ENCODE peak calls at places on chromosomes 11 and 22, in eight cellular contexts. One of them, this sample, is unnamed.
A peak's percentile ranks its signal among the peaks of the same experiment; 100 is the strongest.

GRCh38 chr11:206516-207212 is 535 bp downstream of the BET1L start:
- DNase-seq in tibial artery: no peak
- DNase-seq in PC-3: no peak
- DNase-seq in ELR: peak; percentile 38
- DNase-seq in RCC 7860: no peak
- DNase-seq in frontal cortex: no peak
- DNase-seq in WERI-Rb-1: no peak
- DNase-seq in EL: peak; percentile 20
- DNase-seq in this sample: no peak

GRCh38 chr11:26753738-26754504 is 32.1 kb upstream of the SLC5A12 start:
- DNase-seq in tibial artery: peak; percentile 55
- DNase-seq in PC-3: peak; percentile 53
- DNase-seq in ELR: peak; percentile 62
- DNase-seq in RCC 7860: no peak
- DNase-seq in frontal cortex: no peak
- DNase-seq in WERI-Rb-1: peak; percentile 24
- DNase-seq in EL: peak; percentile 67
- DNase-seq in this sample: peak; percentile 77

GRCh38 chr11:128018692-128019091 is 568.7 kb downstream of the ETS1 start:
- DNase-seq in tibial artery: no peak
- DNase-seq in PC-3: no peak
- DNase-seq in ELR: peak; percentile 67
- DNase-seq in RCC 7860: no peak
- DNase-seq in frontal cortex: no peak
- DNase-seq in WERI-Rb-1: no peak
- DNase-seq in EL: peak; percentile 39
- DNase-seq in this sample: no peak

GRCh38 chr22:16963189-16963945 is 44.7 kb downstream of the GAB4 start:
- DNase-seq in tibial artery: no peak
- DNase-seq in PC-3: no peak
- DNase-seq in ELR: no peak
- DNase-seq in RCC 7860: no peak
- DNase-seq in frontal cortex: no peak
- DNase-seq in WERI-Rb-1: no peak
- DNase-seq in EL: no peak
- DNase-seq in this sample: no peak

GRCh38 chr11:119155733-119156492 is 7.1 kb downstream of the ABCG4 start:
- DNase-seq in tibial artery: no peak
- DNase-seq in PC-3: peak; percentile 36
- DNase-seq in ELR: peak; percentile 73
- DNase-seq in RCC 7860: no peak
- DNase-seq in frontal cortex: no peak
- DNase-seq in WERI-Rb-1: peak; percentile 66
- DNase-seq in EL: peak; percentile 44
- DNase-seq in this sample: no peak

GRCh38 chr11:117144477-117145392 is 648 bp downstream of the PAFAH1B2 start:
- DNase-seq in tibial artery: peak; percentile 66
- DNase-seq in PC-3: peak; percentile 79
- DNase-seq in ELR: peak; percentile 86
- DNase-seq in RCC 7860: peak; percentile 52
- DNase-seq in frontal cortex: peak; percentile 88
- DNase-seq in WERI-Rb-1: peak; percentile 27
- DNase-seq in EL: peak; percentile 74
- DNase-seq in this sample: peak; percentile 81

GRCh38 chr11:134517621-134518293 is 105.7 kb upstream of the B3GAT1 start:
- DNase-seq in tibial artery: no peak
- DNase-seq in PC-3: no peak
- DNase-seq in ELR: no peak
- DNase-seq in RCC 7860: no peak
- DNase-seq in frontal cortex: no peak
- DNase-seq in WERI-Rb-1: no peak
- DNase-seq in EL: no peak
- DNase-seq in this sample: no peak

GRCh38 chr11:46560300-46561025 is 33.4 kb downstream of the AMBRA1 start:
- DNase-seq in tibial artery: no peak
- DNase-seq in PC-3: no peak
- DNase-seq in ELR: peak; percentile 43
- DNase-seq in RCC 7860: no peak
- DNase-seq in frontal cortex: no peak
- DNase-seq in WERI-Rb-1: no peak
- DNase-seq in EL: peak; percentile 45
- DNase-seq in this sample: peak; percentile 32

GRCh38 chr11:114061053-114062049 is 1.8 kb downstream of the ZBTB16 start:
- DNase-seq in tibial artery: no peak
- DNase-seq in PC-3: no peak
- DNase-seq in ELR: no peak
- DNase-seq in RCC 7860: no peak
- DNase-seq in frontal cortex: peak; percentile 53
- DNase-seq in WERI-Rb-1: no peak
- DNase-seq in EL: peak; percentile 8
- DNase-seq in this sample: peak; percentile 24

GRCh38 chr22:20551805-20552449 is 44.5 kb downstream of the MED15 start:
- DNase-seq in tibial artery: peak; percentile 59
- DNase-seq in PC-3: no peak
- DNase-seq in ELR: no peak
- DNase-seq in RCC 7860: no peak
- DNase-seq in frontal cortex: no peak
- DNase-seq in WERI-Rb-1: no peak
- DNase-seq in EL: no peak
- DNase-seq in this sample: no peak

GRCh38 chr11:46279393-46280099 is 2.1 kb downstream of the CREB3L1 start:
- DNase-seq in tibial artery: no peak
- DNase-seq in PC-3: peak; percentile 44
- DNase-seq in ELR: peak; percentile 75
- DNase-seq in RCC 7860: no peak
- DNase-seq in frontal cortex: peak; percentile 57
- DNase-seq in WERI-Rb-1: no peak
- DNase-seq in EL: peak; percentile 79
- DNase-seq in this sample: peak; percentile 79

GRCh38 chr11:93606314-93606713 is 55.2 kb upstream of the CEP295 start:
- DNase-seq in tibial artery: no peak
- DNase-seq in PC-3: no peak
- DNase-seq in ELR: no peak
- DNase-seq in RCC 7860: no peak
- DNase-seq in frontal cortex: no peak
- DNase-seq in WERI-Rb-1: no peak
- DNase-seq in EL: no peak
- DNase-seq in this sample: no peak

GRCh38 chr11:113104390-113105251 is 143.4 kb downstream of the NCAM1 start:
- DNase-seq in tibial artery: no peak
- DNase-seq in PC-3: no peak
- DNase-seq in ELR: no peak
- DNase-seq in RCC 7860: no peak
- DNase-seq in frontal cortex: no peak
- DNase-seq in WERI-Rb-1: no peak
- DNase-seq in EL: no peak
- DNase-seq in this sample: no peak

GRCh38 chr11:60777572-60777971 is 7.6 kb upstream of the MS4A10 start:
- DNase-seq in tibial artery: no peak
- DNase-seq in PC-3: peak; percentile 90
- DNase-seq in ELR: peak; percentile 88
- DNase-seq in RCC 7860: peak; percentile 66
- DNase-seq in frontal cortex: no peak
- DNase-seq in WERI-Rb-1: no peak
- DNase-seq in EL: peak; percentile 85
- DNase-seq in this sample: peak; percentile 66

GRCh38 chr22:31488988-31489617 is 539 bp downstream of the EIF4ENIF1 start:
- DNase-seq in tibial artery: peak; percentile 22
- DNase-seq in PC-3: peak; percentile 4
- DNase-seq in ELR: peak; percentile 54
- DNase-seq in RCC 7860: no peak
- DNase-seq in frontal cortex: no peak
- DNase-seq in WERI-Rb-1: peak; percentile 53
- DNase-seq in EL: peak; percentile 42
- DNase-seq in this sample: peak; percentile 17

GRCh38 chr22:30763815-30764686 is 69.4 kb downstream of the OSBP2 start:
- DNase-seq in tibial artery: no peak
- DNase-seq in PC-3: peak; percentile 85
- DNase-seq in ELR: peak; percentile 87
- DNase-seq in RCC 7860: peak; percentile 50
- DNase-seq in frontal cortex: no peak
- DNase-seq in WERI-Rb-1: peak; percentile 72
- DNase-seq in EL: peak; percentile 78
- DNase-seq in this sample: peak; percentile 67

GRCh38 chr22:49807780-49808708 is 19.6 kb downstream of the BRD1 start:
- DNase-seq in tibial artery: no peak
- DNase-seq in PC-3: no peak
- DNase-seq in ELR: no peak
- DNase-seq in RCC 7860: no peak
- DNase-seq in frontal cortex: no peak
- DNase-seq in WERI-Rb-1: no peak
- DNase-seq in EL: no peak
- DNase-seq in this sample: no peak

GRCh38 chr11:4025957-4026324 is 68.7 kb upstream of the RRM1 start:
- DNase-seq in tibial artery: no peak
- DNase-seq in PC-3: no peak
- DNase-seq in ELR: no peak
- DNase-seq in RCC 7860: no peak
- DNase-seq in frontal cortex: no peak
- DNase-seq in WERI-Rb-1: no peak
- DNase-seq in EL: peak; percentile 30
- DNase-seq in this sample: no peak

GRCh38 chr11:99901175-99901574 is 785.9 kb upstream of the ARHGAP42 start:
- DNase-seq in tibial artery: no peak
- DNase-seq in PC-3: no peak
- DNase-seq in ELR: no peak
- DNase-seq in RCC 7860: no peak
- DNase-seq in frontal cortex: no peak
- DNase-seq in WERI-Rb-1: no peak
- DNase-seq in EL: no peak
- DNase-seq in this sample: no peak

GRCh38 chr11:128195057-128195751 is 392.2 kb downstream of the ETS1 start:
- DNase-seq in tibial artery: peak; percentile 28
- DNase-seq in PC-3: no peak
- DNase-seq in ELR: no peak
- DNase-seq in RCC 7860: no peak
- DNase-seq in frontal cortex: no peak
- DNase-seq in WERI-Rb-1: no peak
- DNase-seq in EL: no peak
- DNase-seq in this sample: no peak

This sample was measured in HCEC 1CT.